ENCODE peak calls at places on chromosomes 5 and 9, in seven cellular contexts. One of them, this sample, is unnamed.
A peak's percentile ranks its signal among the peaks of the same experiment; 100 is the strongest.

GRCh38 chr5:133878236-133878555 is 90.2 kb downstream of the C5orf15 start:
- DNase-seq in K562: no peak
- DNase-seq in HCT116: no peak
- DNase-seq in HepG2: no peak
- DNase-seq in H1: no peak
- DNase-seq in GM12878: no peak
- DNase-seq in SK-N-SH: no peak
- DNase-seq in this sample: no peak

GRCh38 chr9:129284607-129285291 is 106.7 kb upstream of the IER5L start:
- DNase-seq in GM12878: no peak
- DNase-seq in SK-N-SH: no peak
- DNase-seq in HCT116: no peak
- DNase-seq in HepG2: no peak
- DNase-seq in H1: no peak
- DNase-seq in K562: no peak
- DNase-seq in this sample: no peak

GRCh38 chr5:15097552-15097951 is 226.0 kb upstream of the ANKH start:
- DNase-seq in K562: no peak
- DNase-seq in HepG2: no peak
- DNase-seq in GM12878: no peak
- DNase-seq in H1: no peak
- DNase-seq in HCT116: no peak
- DNase-seq in SK-N-SH: no peak
- DNase-seq in this sample: no peak

GRCh38 chr5:126857472-126858410 is 80.8 kb downstream of the LMNB1 start:
- DNase-seq in GM12878: no peak
- DNase-seq in K562: no peak
- DNase-seq in SK-N-SH: no peak
- DNase-seq in HepG2: no peak
- DNase-seq in H1: no peak
- DNase-seq in HCT116: no peak
- DNase-seq in this sample: no peak

GRCh38 chr5:10695055-10695649 is 65.9 kb downstream of the DAP start:
- DNase-seq in HCT116: no peak
- DNase-seq in HepG2: peak; percentile 16
- DNase-seq in H1: no peak
- DNase-seq in K562: peak; percentile 74
- DNase-seq in SK-N-SH: peak; percentile 83
- DNase-seq in GM12878: no peak
- DNase-seq in this sample: peak; percentile 53

GRCh38 chr5:142597546-142598337 is 88.1 kb downstream of the FGF1 start:
- DNase-seq in H1: no peak
- DNase-seq in HepG2: peak; percentile 32
- DNase-seq in GM12878: no peak
- DNase-seq in K562: peak; percentile 58
- DNase-seq in HCT116: peak; percentile 74
- DNase-seq in SK-N-SH: no peak
- DNase-seq in this sample: peak; percentile 62

GRCh38 chr9:133996531-133997520 is 4.7 kb upstream of the VAV2 start:
- DNase-seq in SK-N-SH: no peak
- DNase-seq in HCT116: no peak
- DNase-seq in K562: no peak
- DNase-seq in GM12878: no peak
- DNase-seq in H1: no peak
- DNase-seq in HepG2: no peak
- DNase-seq in this sample: no peak

GRCh38 chr5:73822989-73823339 is 197.0 kb downstream of the ARHGEF28 start:
- DNase-seq in HepG2: peak; percentile 85
- DNase-seq in K562: no peak
- DNase-seq in HCT116: no peak
- DNase-seq in GM12878: no peak
- DNase-seq in H1: no peak
- DNase-seq in SK-N-SH: no peak
- DNase-seq in this sample: no peak

GRCh38 chr5:34503379-34504346 is 152.5 kb upstream of the RAI14 start:
- DNase-seq in HCT116: no peak
- DNase-seq in K562: no peak
- DNase-seq in H1: no peak
- DNase-seq in HepG2: no peak
- DNase-seq in GM12878: no peak
- DNase-seq in SK-N-SH: no peak
- DNase-seq in this sample: no peak

GRCh38 chr5:167294861-167295685 is 996.4 kb upstream of the WWC1 start:
- DNase-seq in K562: no peak
- DNase-seq in H1: no peak
- DNase-seq in SK-N-SH: peak; percentile 58
- DNase-seq in HCT116: peak; percentile 3
- DNase-seq in GM12878: no peak
- DNase-seq in HepG2: no peak
- DNase-seq in this sample: no peak

GRCh38 chr9:94860678-94861588 is 134.4 kb downstream of the AOPEP start:
- DNase-seq in H1: no peak
- DNase-seq in HepG2: no peak
- DNase-seq in GM12878: peak; percentile 92
- DNase-seq in HCT116: no peak
- DNase-seq in K562: no peak
- DNase-seq in SK-N-SH: no peak
- DNase-seq in this sample: no peak

GRCh38 chr9:36345103-36345846 is 54.8 kb downstream of the RNF38 start:
- DNase-seq in HCT116: no peak
- DNase-seq in GM12878: no peak
- DNase-seq in SK-N-SH: no peak
- DNase-seq in H1: peak; percentile 13
- DNase-seq in HepG2: no peak
- DNase-seq in K562: no peak
- DNase-seq in this sample: peak; percentile 6

GRCh38 chr9:31445357-31445756 is 939.1 kb upstream of the ACO1 start:
- DNase-seq in HCT116: no peak
- DNase-seq in H1: no peak
- DNase-seq in HepG2: no peak
- DNase-seq in SK-N-SH: no peak
- DNase-seq in GM12878: no peak
- DNase-seq in K562: no peak
- DNase-seq in this sample: no peak

GRCh38 chr5:127373858-127374491 is 83.4 kb downstream of the MEGF10 start:
- DNase-seq in GM12878: no peak
- DNase-seq in SK-N-SH: no peak
- DNase-seq in K562: peak; percentile 27
- DNase-seq in HCT116: no peak
- DNase-seq in HepG2: no peak
- DNase-seq in H1: no peak
- DNase-seq in this sample: no peak

GRCh38 chr9:122333169-122333808 is 37.5 kb upstream of the PTGS1 start:
- DNase-seq in H1: no peak
- DNase-seq in K562: peak; percentile 16
- DNase-seq in HCT116: no peak
- DNase-seq in SK-N-SH: no peak
- DNase-seq in HepG2: no peak
- DNase-seq in GM12878: no peak
- DNase-seq in this sample: no peak

GRCh38 chr9:133050142-133050541 is 11.6 kb upstream of the CEL start:
- DNase-seq in H1: no peak
- DNase-seq in HepG2: no peak
- DNase-seq in SK-N-SH: no peak
- DNase-seq in GM12878: no peak
- DNase-seq in HCT116: no peak
- DNase-seq in K562: no peak
- DNase-seq in this sample: no peak

GRCh38 chr5:96687812-96688453 is 25.8 kb downstream of the CAST start:
- DNase-seq in K562: peak; percentile 66
- DNase-seq in GM12878: no peak
- DNase-seq in HepG2: peak; percentile 49
- DNase-seq in H1: no peak
- DNase-seq in HCT116: peak; percentile 39
- DNase-seq in SK-N-SH: peak; percentile 68
- DNase-seq in this sample: peak; percentile 28

GRCh38 chr5:106759581-106759980 is 911.2 kb downstream of the EFNA5 start:
- DNase-seq in HCT116: no peak
- DNase-seq in K562: no peak
- DNase-seq in GM12878: no peak
- DNase-seq in H1: no peak
- DNase-seq in HepG2: no peak
- DNase-seq in SK-N-SH: no peak
- DNase-seq in this sample: peak; percentile 38

GRCh38 chr5:164433471-164433870 is 928.1 kb downstream of the MAT2B start:
- DNase-seq in H1: no peak
- DNase-seq in SK-N-SH: no peak
- DNase-seq in HepG2: no peak
- DNase-seq in GM12878: no peak
- DNase-seq in HCT116: no peak
- DNase-seq in K562: no peak
- DNase-seq in this sample: no peak

GRCh38 chr5:96823900-96824351 is 16.2 kb upstream of the ERAP1 start:
- DNase-seq in GM12878: no peak
- DNase-seq in HepG2: peak; percentile 25
- DNase-seq in HCT116: no peak
- DNase-seq in K562: no peak
- DNase-seq in SK-N-SH: peak; percentile 51
- DNase-seq in H1: no peak
- DNase-seq in this sample: no peak

GRCh38 chr9:69971643-69972449 is 71.8 kb upstream of the MAMDC2 start:
- DNase-seq in K562: peak; percentile 55
- DNase-seq in SK-N-SH: peak; percentile 69
- DNase-seq in HepG2: peak; percentile 27
- DNase-seq in HCT116: peak; percentile 36
- DNase-seq in GM12878: no peak
- DNase-seq in H1: peak; percentile 50
- DNase-seq in this sample: peak; percentile 58

GRCh38 chr9:120692901-120693573 is 21.2 kb downstream of the MEGF9 start:
- DNase-seq in K562: no peak
- DNase-seq in HCT116: no peak
- DNase-seq in HepG2: no peak
- DNase-seq in SK-N-SH: no peak
- DNase-seq in GM12878: no peak
- DNase-seq in H1: no peak
- DNase-seq in this sample: no peak

GRCh38 chr9:95459867-95460626 is 56.7 kb downstream of the PTCH1 start:
- DNase-seq in K562: no peak
- DNase-seq in HepG2: no peak
- DNase-seq in SK-N-SH: no peak
- DNase-seq in H1: no peak
- DNase-seq in HCT116: no peak
- DNase-seq in GM12878: no peak
- DNase-seq in this sample: no peak

GRCh38 chr5:123705741-123706140 is 193.8 kb downstream of the CSNK1G3 start:
- DNase-seq in GM12878: no peak
- DNase-seq in K562: no peak
- DNase-seq in H1: no peak
- DNase-seq in HCT116: no peak
- DNase-seq in SK-N-SH: no peak
- DNase-seq in HepG2: no peak
- DNase-seq in this sample: no peak

GRCh38 chr9:128733256-128733655 is 9.3 kb upstream of the ZDHHC12 start:
- DNase-seq in HepG2: peak; percentile 91
- DNase-seq in SK-N-SH: peak; percentile 82
- DNase-seq in K562: peak; percentile 95
- DNase-seq in H1: peak; percentile 94
- DNase-seq in GM12878: no peak
- DNase-seq in HCT116: peak; percentile 93
- DNase-seq in this sample: peak; percentile 94

DNA sequence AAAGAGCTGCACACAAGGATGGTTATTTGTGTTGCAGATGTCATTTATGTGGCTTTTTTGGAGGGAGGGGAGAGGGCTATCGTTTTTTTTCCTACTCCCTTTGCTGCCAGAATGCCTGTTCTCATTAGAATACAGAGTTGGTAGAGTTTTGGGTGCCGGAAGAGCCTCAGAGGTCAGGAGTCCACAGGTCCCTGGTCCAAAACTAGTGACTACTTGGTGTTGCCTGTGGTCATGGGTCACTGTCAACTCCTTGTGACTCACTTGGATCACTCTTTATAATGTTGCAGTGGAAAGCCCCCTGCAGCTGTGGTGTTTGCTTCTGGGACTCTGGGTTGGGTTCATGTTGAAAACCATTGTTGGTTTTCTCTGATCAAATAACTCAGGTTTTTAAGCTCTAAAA is 131.4 kb downstream of the MAST4 start:
- DNase-seq in K562: no peak
- DNase-seq in SK-N-SH: no peak
- DNase-seq in H1: no peak
- DNase-seq in GM12878: no peak
- DNase-seq in HCT116: no peak
- DNase-seq in HepG2: no peak
- DNase-seq in this sample: no peak
- TF ChIP-seq JUND in K562: no peak
- TF ChIP-seq JUND in SK-N-SH: no peak
- TF ChIP-seq JUND in H1: no peak
- TF ChIP-seq JUND in GM12878: no peak
- TF ChIP-seq JUND in HCT116: no peak
- TF ChIP-seq JUND in HepG2: no peak
- TF ChIP-seq JUND in this sample: no peak

GRCh38 chr9:112890106-112891081 is at the start of gene SLC46A2:
- DNase-seq in K562: no peak
- DNase-seq in HCT116: no peak
- DNase-seq in HepG2: no peak
- DNase-seq in GM12878: no peak
- DNase-seq in SK-N-SH: peak; percentile 73
- DNase-seq in H1: no peak
- DNase-seq in this sample: peak; percentile 63
- TF ChIP-seq JUND in K562: no peak
- TF ChIP-seq JUND in HCT116: no peak
- TF ChIP-seq JUND in HepG2: no peak
- TF ChIP-seq JUND in GM12878: no peak
- TF ChIP-seq JUND in SK-N-SH: no peak
- TF ChIP-seq JUND in H1: no peak
- TF ChIP-seq JUND in this sample: no peak

GRCh38 chr5:157944938-157945337 is 86.0 kb upstream of the CLINT1 start:
- DNase-seq in GM12878: no peak
- DNase-seq in HepG2: no peak
- DNase-seq in K562: no peak
- DNase-seq in HCT116: no peak
- DNase-seq in H1: no peak
- DNase-seq in SK-N-SH: no peak
- DNase-seq in this sample: no peak
- TF ChIP-seq JUND in GM12878: no peak
- TF ChIP-seq JUND in HepG2: no peak
- TF ChIP-seq JUND in K562: no peak
- TF ChIP-seq JUND in HCT116: no peak
- TF ChIP-seq JUND in H1: no peak
- TF ChIP-seq JUND in SK-N-SH: no peak
- TF ChIP-seq JUND in this sample: no peak

DNA sequence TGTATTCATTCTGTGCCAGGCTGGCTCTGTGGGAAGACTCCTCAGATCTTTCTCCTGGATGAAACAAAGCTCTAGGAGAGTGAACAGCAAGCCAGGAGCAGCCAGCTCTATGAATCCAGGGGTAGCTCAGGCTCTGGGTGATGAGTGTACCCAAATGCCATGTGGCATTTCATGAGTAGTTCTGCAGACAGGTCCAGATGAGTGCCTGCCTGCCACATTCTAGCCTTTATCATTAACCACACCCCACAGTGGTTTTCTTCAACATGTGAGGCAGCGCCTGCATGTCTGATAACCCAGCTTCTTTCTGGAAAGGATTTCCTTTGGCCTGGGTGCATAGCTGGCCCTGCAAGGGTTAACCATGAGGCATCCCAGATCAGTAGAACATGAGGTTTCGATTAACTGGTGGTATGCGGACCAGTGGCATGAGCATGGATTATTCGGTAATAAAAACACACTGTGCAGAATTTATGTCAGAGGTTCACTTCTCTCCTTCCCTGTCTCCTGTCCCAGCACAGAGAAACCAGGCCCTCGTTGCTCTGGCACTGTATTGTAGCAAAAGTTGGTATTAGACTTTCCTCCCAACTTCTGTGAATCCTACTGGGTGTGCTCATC is 381.9 kb upstream of the ZNF462 start:
- DNase-seq in SK-N-SH: peak; percentile 27
- DNase-seq in GM12878: no peak
- DNase-seq in HepG2: no peak
- DNase-seq in HCT116: no peak
- DNase-seq in H1: no peak
- DNase-seq in K562: no peak
- DNase-seq in this sample: no peak
- TF ChIP-seq JUND in SK-N-SH: no peak
- TF ChIP-seq JUND in GM12878: no peak
- TF ChIP-seq JUND in HepG2: no peak
- TF ChIP-seq JUND in HCT116: no peak
- TF ChIP-seq JUND in H1: no peak
- TF ChIP-seq JUND in K562: no peak
- TF ChIP-seq JUND in this sample: no peak